ENCODE peak calls at places on chromosomes 3 and 15, in four cellular contexts. B is psoas muscle, S is gastrocnemius medialis, K is small intestine. N is an unnamed sample.

GRCh38 chr15:36877796-36878744 is 222.3 kb downstream of the MEIS2 start:
- DNase-seq in B (peak; percentile 40), S (no peak), K (no peak), N (peak; percentile 71)

GRCh38 chr15:39587910-39588530 is 7.1 kb downstream of the THBS1 start:
- DNase-seq in B (no peak), S (no peak), K (no peak), N (no peak)

GRCh38 chr3:46187876-46188275 is 20.2 kb downstream of the CCR1 start:
- DNase-seq in B (no peak), S (no peak), K (no peak), N (no peak)

GRCh38 chr3:4848176-4848575 is 131.1 kb upstream of the BHLHE40 start:
- DNase-seq in B (no peak), S (no peak), K (no peak), N (no peak)

GRCh38 chr3:192514754-192515660 is 212.3 kb downstream of the FGF12 start:
- DNase-seq in B (peak; percentile 59), S (no peak), K (peak; percentile 26), N (peak; percentile 45)

GRCh38 chr15:51708013-51708412 is 26.7 kb downstream of the SCG3 start:
- DNase-seq in B (no peak), S (no peak), K (peak; percentile 18), N (no peak)

GRCh38 chr3:72169120-72169519 is 384.2 kb upstream of the PROK2 start:
- DNase-seq in B (no peak), S (no peak), K (no peak), N (no peak)

GRCh38 chr15:90648137-90649070 is 68.7 kb upstream of the BLM start:
- DNase-seq in B (peak; percentile 67), S (peak; percentile 48), K (peak; percentile 63), N (peak; percentile 81)

GRCh38 chr3:46464326-46465195 is at the start of gene LTF:
- DNase-seq in B (no peak), S (no peak), K (no peak), N (peak; percentile 71)

GRCh38 chr3:8421267-8421666 is 80.4 kb upstream of the LMCD1 start:
- DNase-seq in B (no peak), S (no peak), K (no peak), N (no peak)

GRCh38 chr15:99305761-99306505 is 54.7 kb downstream of the LRRC28 start:
- DNase-seq in B (peak; percentile 93), S (peak; percentile 84), K (no peak), N (peak; percentile 87)

GRCh38 chr3:158727499-158728377 is 4.5 kb downstream of the RARRES1 start:
- DNase-seq in B (no peak), S (peak; percentile 41), K (peak; percentile 72), N (no peak)

GRCh38 chr3:76107935-76108570 is 322.7 kb upstream of the ZNF717 start:
- DNase-seq in B (no peak), S (no peak), K (peak; percentile 45), N (no peak)

GRCh38 chr3:47430606-47431005 is 45.1 kb downstream of the SCAP start:
- DNase-seq in B (peak; percentile 38), S (no peak), K (no peak), N (peak; percentile 36)

GRCh38 chr15:45855907-45856579 is 221.2 kb downstream of the SQOR start:
- DNase-seq in B (no peak), S (no peak), K (no peak), N (no peak)

GRCh38 chr15:62977952-62978811 is 64.4 kb upstream of the TPM1 start:
- DNase-seq in B (no peak), S (no peak), K (no peak), N (no peak)

GRCh38 chr3:156741935-156742334 is 67.5 kb downstream of the TIPARP start:
- DNase-seq in B (no peak), S (no peak), K (no peak), N (no peak)

GRCh38 chr3:132004571-132004970 is 30.2 kb downstream of the CPNE4 start:
- DNase-seq in B (no peak), S (no peak), K (no peak), N (no peak)

GRCh38 chr3:195835791-195836190 is 24.1 kb upstream of the MUC4 start:
- DNase-seq in B (peak; percentile 44), S (no peak), K (no peak), N (no peak)

GRCh38 chr3:54126551-54126950 is 4.2 kb downstream of the CACNA2D3 start:
- DNase-seq in B (no peak), S (no peak), K (no peak), N (no peak)

GRCh38 chr3:129121016-129121791 is 400 bp downstream of the RAB43 start:
- DNase-seq in B (no peak), S (no peak), K (peak; percentile 14), N (peak; percentile 56)

GRCh38 chr15:51724673-51725072 is 12.8 kb downstream of the LYSMD2 start:
- DNase-seq in B (no peak), S (no peak), K (peak; percentile 31), N (no peak)

GRCh38 chr3:41277790-41278465 is 78.6 kb downstream of the CTNNB1 start:
- DNase-seq in B (no peak), S (no peak), K (no peak), N (no peak)

GRCh38 chr3:11624161-11624560 is 19.6 kb downstream of the VGLL4 start:
- DNase-seq in B (no peak), S (no peak), K (no peak), N (no peak)

GRCh38 chr3:141323936-141324704 is 44.2 kb upstream of the ZBTB38 start:
- DNase-seq in B (no peak), S (no peak), K (peak; percentile 45), N (no peak)

GRCh38 chr3:25664066-25664809 is 469 bp downstream of the TOP2B start:
- DNase-seq in B (peak; percentile 82), S (peak; percentile 38), K (peak; percentile 52), N (peak; percentile 83)

GRCh38 chr15:93058904-93059427 is 30.0 kb downstream of the RGMA start:
- DNase-seq in B (no peak), S (no peak), K (no peak), N (no peak)

GRCh38 chr3:64342940-64343691 is 117.8 kb upstream of the PRICKLE2 start:
- DNase-seq in B (no peak), S (no peak), K (no peak), N (no peak)

DNA sequence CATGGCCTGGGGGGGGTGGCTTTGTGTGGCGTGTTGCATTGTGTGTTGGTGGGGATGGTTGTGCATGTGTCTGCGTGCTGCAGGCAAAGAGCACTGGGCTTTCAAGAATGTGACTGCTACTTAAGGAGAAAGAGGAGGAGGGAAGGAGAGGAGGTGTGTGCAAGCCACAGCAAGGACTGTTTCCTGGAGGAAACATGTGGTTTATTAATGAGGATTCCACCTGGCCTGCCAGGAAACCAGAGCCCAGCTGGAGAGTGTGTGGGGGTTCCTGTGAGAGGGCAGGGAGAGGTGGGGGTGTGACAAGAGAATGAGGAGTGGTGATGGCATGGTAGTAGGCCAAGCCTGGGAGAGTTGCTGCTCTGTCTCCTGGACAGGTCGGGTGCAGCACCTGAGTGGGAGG is 258.1 kb upstream of the ROPN1 start:
- DNase-seq in B (no peak), S (no peak), K (no peak), N (no peak)
- H3K27ac ChIP-seq in B (no peak overlapping the region), S (peak overlapping the region; percentile 82), K (no peak overlapping the region), N (peak overlapping the region; percentile 93)

DNA sequence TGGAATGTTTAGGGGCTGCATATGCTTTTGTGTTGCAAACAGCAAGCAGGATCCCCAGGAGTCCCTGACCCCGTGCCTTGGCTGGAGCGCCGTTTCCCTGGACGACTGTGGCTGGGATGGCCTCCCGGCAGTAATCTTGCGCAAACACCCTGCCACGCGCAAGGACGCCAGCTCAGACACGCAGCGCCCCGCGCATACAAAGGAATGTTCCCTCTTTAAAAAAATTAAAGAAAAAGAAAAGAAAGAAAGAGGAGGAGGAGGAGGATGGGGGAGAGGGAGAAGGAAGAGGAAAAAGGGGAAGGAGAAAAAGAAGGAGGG is 28.2 kb downstream of the ZIC4 start:
- DNase-seq in B (no peak), S (no peak), K (no peak), N (no peak)
- H3K27me3 ChIP-seq in B (peaks cover 72% of the 10 kb centered on the region), S (peaks cover 44% of the 10 kb centered on the region), K (no peaks in the 10 kb centered on the region), N (no peaks in the 10 kb centered on the region)

DNA sequence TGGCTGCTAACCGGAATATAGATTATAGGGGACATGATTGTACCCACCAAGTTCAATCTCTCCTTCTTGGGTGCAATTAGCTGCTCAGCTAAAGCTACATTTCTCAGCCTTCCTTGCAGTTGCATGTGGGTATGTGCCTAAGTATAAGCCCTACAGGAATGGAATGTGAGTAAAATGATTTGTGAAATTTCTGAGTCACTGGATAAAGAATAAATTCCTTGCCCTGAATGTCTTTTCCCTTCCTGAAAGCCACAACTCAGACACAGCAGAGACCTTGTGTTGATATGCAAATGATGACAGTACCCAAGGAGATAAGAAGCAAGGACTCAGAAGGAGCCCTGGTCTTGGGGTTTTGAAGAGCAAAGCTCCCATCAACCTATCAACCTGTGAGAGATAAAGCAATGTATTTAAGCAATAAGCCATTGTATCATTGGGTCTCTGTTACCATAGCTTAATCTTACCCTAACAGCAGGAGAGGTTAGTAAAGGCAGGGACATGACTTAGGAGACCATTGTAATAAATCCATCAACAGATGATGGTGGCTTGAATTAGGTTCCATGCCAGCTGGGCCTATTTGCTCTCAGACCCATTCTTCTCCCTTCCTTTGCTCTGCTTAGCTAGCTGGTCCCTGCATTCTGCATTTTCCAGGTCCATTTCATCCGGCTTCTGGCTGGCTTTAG is 25.6 kb upstream of the ZNF280D start:
- DNase-seq in B (no peak), S (no peak), K (no peak), N (no peak)
- H3K27ac ChIP-seq in B (no peak overlapping the region), S (no peak overlapping the region), K (no peak overlapping the region), N (no peak overlapping the region)

GRCh38 chr3:24518990-24519367 is 24.3 kb upstream of the THRB start:
- DNase-seq in B (no peak), S (no peak), K (no peak), N (no peak)
- H3K27me3 ChIP-seq in B (no peaks in the 10 kb centered on the region), S (no peaks in the 10 kb centered on the region), K (no peaks in the 10 kb centered on the region), N (no peaks in the 10 kb centered on the region)

GRCh38 chr3:183814240-183814639 is 11.1 kb downstream of the MAP6D1 start:
- DNase-seq in B (no peak), S (no peak), K (no peak), N (no peak)
- H3K27ac ChIP-seq in B (peak overlapping the region; percentile 23), S (no peak overlapping the region), K (no peak overlapping the region), N (no peak overlapping the region)

DNA sequence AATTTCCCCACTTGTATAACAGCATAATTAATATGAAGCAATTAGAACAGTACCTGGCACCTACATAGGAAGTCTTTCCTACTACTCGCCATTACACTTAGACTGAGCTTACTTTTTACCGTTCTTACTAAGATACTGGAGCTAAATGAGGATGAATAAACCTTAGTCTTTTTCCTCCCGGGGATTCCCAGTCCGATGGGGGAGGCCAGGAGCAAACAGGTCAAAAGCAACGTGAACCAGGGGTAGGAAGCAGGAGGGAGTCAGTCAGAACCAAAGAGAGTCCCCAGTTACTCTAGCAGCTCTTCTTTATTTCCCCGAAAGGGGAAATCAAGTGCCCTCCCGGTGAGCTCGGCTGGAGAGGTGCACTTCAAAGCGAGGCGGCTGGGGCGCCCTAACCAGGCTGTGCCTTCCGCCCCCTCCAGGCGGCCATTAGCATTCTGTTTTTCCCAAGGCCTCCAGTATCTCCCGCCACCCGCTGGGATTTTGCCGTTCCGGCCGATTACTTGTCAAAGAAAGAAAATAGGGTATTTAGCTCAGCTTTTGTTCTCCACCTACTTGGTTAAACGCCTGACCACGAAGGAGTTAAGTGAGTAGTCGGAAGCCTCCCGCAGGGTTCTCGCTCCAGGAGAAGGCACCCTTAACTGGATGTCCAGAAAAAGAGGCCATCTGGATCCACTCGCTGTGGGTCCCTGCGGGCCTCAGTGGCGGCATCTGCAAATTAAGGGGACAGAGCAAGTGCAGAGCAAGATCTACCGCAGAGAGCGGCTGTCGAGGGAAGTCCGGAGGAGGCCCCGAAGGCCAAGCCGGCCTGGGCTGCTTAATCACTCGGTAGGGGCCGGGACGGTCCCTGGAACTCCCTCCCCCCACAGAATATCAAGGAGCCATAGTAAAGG is 6.3 kb upstream of the EOMES start:
- DNase-seq in B (no peak), S (no peak), K (no peak), N (no peak)
- H3K27me3 ChIP-seq in B (peaks cover 91% of the 10 kb centered on the region), S (peaks cover 84% of the 10 kb centered on the region), K (no peaks in the 10 kb centered on the region), N (no peaks in the 10 kb centered on the region)

GRCh38 chr3:187186801-187187421 is 10.4 kb upstream of the RTP1 start:
- DNase-seq in B (peak; percentile 72), S (peak; percentile 74), K (no peak), N (peak; percentile 77)
- H3K27ac ChIP-seq in B (peak overlapping the region; percentile 94), S (peak overlapping the region; percentile 83), K (no peak overlapping the region), N (peak overlapping the region; percentile 99)

N was measured in aorta.